ENCODE peak calls at places on chromosome 10, in eight cellular contexts. One of them, this sample, is unnamed.

GRCh38 chr10:48439031-48439430 is 132.6 kb downstream of the MAPK8 start:
- DNase-seq in activated CD4-positive, alpha-beta memory T cell treated with anti-CD3 and anti-CD28 coated beads, Interleukin-2, amount 10 ng/mL, durations not matched to agents 7 days and 5 days: no peak
- DNase-seq in fibroblast of lung: peak; percentile 72
- DNase-seq in tibial artery: no peak
- DNase-seq in cerebellar nuclear complex: no peak
- DNase-seq in NCI-H1930: no peak
- DNase-seq in left colon: no peak
- DNase-seq in Peyer's patch: no peak
- DNase-seq in this sample: no peak

GRCh38 chr10:104333728-104334373 is 4.4 kb downstream of the ITPRIP start:
- DNase-seq in cerebellar nuclear complex: no peak
- DNase-seq in Peyer's patch: no peak
- DNase-seq in fibroblast of lung: peak; percentile 8
- DNase-seq in NCI-H1930: no peak
- DNase-seq in activated CD4-positive, alpha-beta memory T cell treated with anti-CD3 and anti-CD28 coated beads, Interleukin-2, amount 10 ng/mL, durations not matched to agents 7 days and 5 days: peak; percentile 14
- DNase-seq in tibial artery: peak; percentile 51
- DNase-seq in left colon: no peak
- DNase-seq in this sample: no peak

GRCh38 chr10:25056726-25057125 is 40.3 kb downstream of the THNSL1 start:
- DNase-seq in fibroblast of lung: no peak
- DNase-seq in NCI-H1930: no peak
- DNase-seq in tibial artery: no peak
- DNase-seq in left colon: no peak
- DNase-seq in activated CD4-positive, alpha-beta memory T cell treated with anti-CD3 and anti-CD28 coated beads, Interleukin-2, amount 10 ng/mL, durations not matched to agents 7 days and 5 days: no peak
- DNase-seq in Peyer's patch: no peak
- DNase-seq in cerebellar nuclear complex: no peak
- DNase-seq in this sample: no peak

GRCh38 chr10:95217476-95217875 is 23.4 kb downstream of the ACSM6 start:
- DNase-seq in NCI-H1930: no peak
- DNase-seq in cerebellar nuclear complex: no peak
- DNase-seq in left colon: no peak
- DNase-seq in fibroblast of lung: no peak
- DNase-seq in tibial artery: no peak
- DNase-seq in Peyer's patch: no peak
- DNase-seq in activated CD4-positive, alpha-beta memory T cell treated with anti-CD3 and anti-CD28 coated beads, Interleukin-2, amount 10 ng/mL, durations not matched to agents 7 days and 5 days: no peak
- DNase-seq in this sample: no peak

GRCh38 chr10:114824396-114824795 is 2.8 kb downstream of the FHIP2A start:
- DNase-seq in activated CD4-positive, alpha-beta memory T cell treated with anti-CD3 and anti-CD28 coated beads, Interleukin-2, amount 10 ng/mL, durations not matched to agents 7 days and 5 days: no peak
- DNase-seq in tibial artery: no peak
- DNase-seq in fibroblast of lung: no peak
- DNase-seq in Peyer's patch: no peak
- DNase-seq in NCI-H1930: no peak
- DNase-seq in cerebellar nuclear complex: no peak
- DNase-seq in left colon: no peak
- DNase-seq in this sample: no peak

GRCh38 chr10:119028900-119029612 is 458 bp upstream of the NANOS1 start:
- DNase-seq in left colon: peak; percentile 89
- DNase-seq in cerebellar nuclear complex: no peak
- DNase-seq in activated CD4-positive, alpha-beta memory T cell treated with anti-CD3 and anti-CD28 coated beads, Interleukin-2, amount 10 ng/mL, durations not matched to agents 7 days and 5 days: peak; percentile 83
- DNase-seq in Peyer's patch: peak; percentile 67
- DNase-seq in fibroblast of lung: peak; percentile 81
- DNase-seq in NCI-H1930: peak; percentile 86
- DNase-seq in tibial artery: peak; percentile 88
- DNase-seq in this sample: no peak

GRCh38 chr10:125009580-125010235 is 67.8 kb downstream of the ZRANB1 start:
- DNase-seq in fibroblast of lung: no peak
- DNase-seq in NCI-H1930: no peak
- DNase-seq in left colon: no peak
- DNase-seq in activated CD4-positive, alpha-beta memory T cell treated with anti-CD3 and anti-CD28 coated beads, Interleukin-2, amount 10 ng/mL, durations not matched to agents 7 days and 5 days: no peak
- DNase-seq in tibial artery: peak; percentile 64
- DNase-seq in cerebellar nuclear complex: no peak
- DNase-seq in Peyer's patch: no peak
- DNase-seq in this sample: no peak

GRCh38 chr10:61795551-61795950 is 105.9 kb upstream of the ARID5B start:
- DNase-seq in fibroblast of lung: no peak
- DNase-seq in Peyer's patch: no peak
- DNase-seq in tibial artery: no peak
- DNase-seq in activated CD4-positive, alpha-beta memory T cell treated with anti-CD3 and anti-CD28 coated beads, Interleukin-2, amount 10 ng/mL, durations not matched to agents 7 days and 5 days: no peak
- DNase-seq in left colon: no peak
- DNase-seq in cerebellar nuclear complex: no peak
- DNase-seq in NCI-H1930: no peak
- DNase-seq in this sample: no peak

GRCh38 chr10:110357252-110357780 is 52.6 kb upstream of the SMNDC1 start:
- DNase-seq in left colon: no peak
- DNase-seq in fibroblast of lung: peak; percentile 97
- DNase-seq in tibial artery: no peak
- DNase-seq in cerebellar nuclear complex: no peak
- DNase-seq in NCI-H1930: no peak
- DNase-seq in activated CD4-positive, alpha-beta memory T cell treated with anti-CD3 and anti-CD28 coated beads, Interleukin-2, amount 10 ng/mL, durations not matched to agents 7 days and 5 days: peak; percentile 80
- DNase-seq in Peyer's patch: peak; percentile 59
- DNase-seq in this sample: peak; percentile 85

GRCh38 chr10:121598261-121599249 is at the start of gene FGFR2:
- DNase-seq in activated CD4-positive, alpha-beta memory T cell treated with anti-CD3 and anti-CD28 coated beads, Interleukin-2, amount 10 ng/mL, durations not matched to agents 7 days and 5 days: peak; percentile 45
- DNase-seq in cerebellar nuclear complex: no peak
- DNase-seq in left colon: peak; percentile 86
- DNase-seq in Peyer's patch: peak; percentile 20
- DNase-seq in tibial artery: peak; percentile 92
- DNase-seq in NCI-H1930: peak; percentile 76
- DNase-seq in fibroblast of lung: peak; percentile 44
- DNase-seq in this sample: peak; percentile 7

GRCh38 chr10:49679480-49679893 is at the start of gene C10orf53:
- DNase-seq in cerebellar nuclear complex: no peak
- DNase-seq in left colon: peak; percentile 12
- DNase-seq in Peyer's patch: no peak
- DNase-seq in activated CD4-positive, alpha-beta memory T cell treated with anti-CD3 and anti-CD28 coated beads, Interleukin-2, amount 10 ng/mL, durations not matched to agents 7 days and 5 days: peak; percentile 28
- DNase-seq in tibial artery: no peak
- DNase-seq in fibroblast of lung: peak; percentile 37
- DNase-seq in NCI-H1930: peak; percentile 51
- DNase-seq in this sample: no peak

GRCh38 chr10:1754506-1755177 is 17.3 kb upstream of the ADARB2 start:
- DNase-seq in NCI-H1930: no peak
- DNase-seq in tibial artery: no peak
- DNase-seq in fibroblast of lung: no peak
- DNase-seq in Peyer's patch: no peak
- DNase-seq in left colon: no peak
- DNase-seq in activated CD4-positive, alpha-beta memory T cell treated with anti-CD3 and anti-CD28 coated beads, Interleukin-2, amount 10 ng/mL, durations not matched to agents 7 days and 5 days: no peak
- DNase-seq in cerebellar nuclear complex: no peak
- DNase-seq in this sample: no peak

GRCh38 chr10:130181858-130182257 is 45.7 kb downstream of the GLRX3 start:
- DNase-seq in left colon: no peak
- DNase-seq in fibroblast of lung: no peak
- DNase-seq in NCI-H1930: no peak
- DNase-seq in Peyer's patch: no peak
- DNase-seq in activated CD4-positive, alpha-beta memory T cell treated with anti-CD3 and anti-CD28 coated beads, Interleukin-2, amount 10 ng/mL, durations not matched to agents 7 days and 5 days: no peak
- DNase-seq in tibial artery: no peak
- DNase-seq in cerebellar nuclear complex: no peak
- DNase-seq in this sample: no peak

GRCh38 chr10:4331150-4331549 is 494.9 kb upstream of the AKR1E2 start:
- DNase-seq in NCI-H1930: no peak
- DNase-seq in fibroblast of lung: no peak
- DNase-seq in cerebellar nuclear complex: no peak
- DNase-seq in left colon: no peak
- DNase-seq in Peyer's patch: no peak
- DNase-seq in tibial artery: no peak
- DNase-seq in activated CD4-positive, alpha-beta memory T cell treated with anti-CD3 and anti-CD28 coated beads, Interleukin-2, amount 10 ng/mL, durations not matched to agents 7 days and 5 days: no peak
- DNase-seq in this sample: no peak

GRCh38 chr10:30437039-30437781 is 3.2 kb downstream of the MAP3K8 start:
- DNase-seq in NCI-H1930: no peak
- DNase-seq in tibial artery: no peak
- DNase-seq in cerebellar nuclear complex: no peak
- DNase-seq in fibroblast of lung: peak; percentile 69
- DNase-seq in left colon: no peak
- DNase-seq in Peyer's patch: no peak
- DNase-seq in activated CD4-positive, alpha-beta memory T cell treated with anti-CD3 and anti-CD28 coated beads, Interleukin-2, amount 10 ng/mL, durations not matched to agents 7 days and 5 days: peak; percentile 47
- DNase-seq in this sample: no peak

GRCh38 chr10:33377658-33378025 is 43.2 kb upstream of the NRP1 start:
- DNase-seq in activated CD4-positive, alpha-beta memory T cell treated with anti-CD3 and anti-CD28 coated beads, Interleukin-2, amount 10 ng/mL, durations not matched to agents 7 days and 5 days: no peak
- DNase-seq in left colon: no peak
- DNase-seq in tibial artery: no peak
- DNase-seq in fibroblast of lung: peak; percentile 45
- DNase-seq in NCI-H1930: no peak
- DNase-seq in Peyer's patch: no peak
- DNase-seq in cerebellar nuclear complex: no peak
- DNase-seq in this sample: peak; percentile 11

GRCh38 chr10:119550802-119551201 is 8.3 kb upstream of the RGS10 start:
- DNase-seq in activated CD4-positive, alpha-beta memory T cell treated with anti-CD3 and anti-CD28 coated beads, Interleukin-2, amount 10 ng/mL, durations not matched to agents 7 days and 5 days: no peak
- DNase-seq in tibial artery: no peak
- DNase-seq in left colon: no peak
- DNase-seq in Peyer's patch: no peak
- DNase-seq in cerebellar nuclear complex: no peak
- DNase-seq in fibroblast of lung: no peak
- DNase-seq in NCI-H1930: no peak
- DNase-seq in this sample: no peak